ENCODE peak calls at places on chromosomes 12 and 14, in seven cellular contexts. R is EL, G is ecto neural progenitor cell, D is Peyer's patch, P is caudate nucleus, V is KBM-7, X is GF-D8. C is an unnamed sample.

GRCh38 chr12:124655317-124656213 is 88.2 kb upstream of the NCOR2 start:
- DNase-seq in R (peak), G (no peak), D (peak), P (peak), V (peak), X (no peak), C (peak)

GRCh38 chr12:53989227-53990113 is 4.5 kb downstream of the HOXC10 start:
- DNase-seq in R (no peak), G (no peak), D (no peak), P (no peak), V (peak), X (no peak), C (no peak)

GRCh38 chr12:11834925-11835324 is 185.5 kb downstream of the ETV6 start:
- DNase-seq in R (no peak), G (no peak), D (no peak), P (no peak), V (no peak), X (no peak), C (no peak)

GRCh38 chr14:90726656-90727055 is 89.6 kb downstream of the TTC7B start:
- DNase-seq in R (peak), G (peak), D (peak), P (peak), V (no peak), X (no peak), C (peak)

GRCh38 chr14:88554458-88555286 is at the start of gene PTPN21:
- DNase-seq in R (peak), G (peak), D (peak), P (peak), V (no peak), X (no peak), C (peak)

GRCh38 chr12:101596172-101596571 is 1.4 kb downstream of the MYBPC1 start:
- DNase-seq in R (no peak), G (no peak), D (no peak), P (no peak), V (no peak), X (no peak), C (no peak)

GRCh38 chr14:89621009-89621421 is 204.0 kb upstream of the FOXN3 start:
- DNase-seq in R (no peak), G (no peak), D (peak), P (no peak), V (no peak), X (no peak), C (no peak)

GRCh38 chr12:131038159-131038558 is 84.5 kb downstream of the ADGRD1 start:
- DNase-seq in R (no peak), G (no peak), D (no peak), P (no peak), V (no peak), X (no peak), C (no peak)

C was measured in osteocyte.